ENCODE peak calls at places on chromosome 19, in six cellular contexts. C is heart right ventricle, G is left ventricle myocardium inferior, V is fibroblast of the aortic adventitia, I is mammary epithelial cell, H is HL-60. S is an unnamed sample.

GRCh38 chr19:33559996-33560395 is 38.4 kb upstream of the PEPD start:
- DNase-seq in C (no peak), G (no peak), H (no peak), I (no peak), V (no peak), S (no peak)

GRCh38 chr19:54209058-54209747 is 8.5 kb downstream of the RPS9 start:
- DNase-seq in I (no peak), G (no peak), C (no peak), V (no peak), H (no peak), S (peak)

GRCh38 chr19:18362934-18363542 is 22.6 kb downstream of the PGPEP1 start:
- DNase-seq in H (no peak), C (no peak), V (no peak), I (no peak), G (no peak), S (no peak)

GRCh38 chr19:48900477-48901452 is 653 bp downstream of the NUCB1 start:
- DNase-seq in I (peak), H (peak), C (no peak), G (no peak), V (peak), S (no peak)

GRCh38 chr19:49395581-49396407 is 7.7 kb downstream of the KASH5 start:
- DNase-seq in I (no peak), G (no peak), V (no peak), H (no peak), C (no peak), S (no peak)

GRCh38 chr19:50449236-50449899 is 16.7 kb downstream of the MYBPC2 start:
- DNase-seq in G (no peak), C (no peak), H (no peak), I (no peak), V (no peak), S (no peak)

GRCh38 chr19:1401138-1401888 is at the start of gene GAMT:
- DNase-seq in G (peak), C (peak), I (no peak), H (no peak), V (no peak), S (peak)

GRCh38 chr19:21143846-21144245 is 2.0 kb downstream of the ZNF431 start:
- DNase-seq in G (no peak), I (peak), V (no peak), C (no peak), H (no peak), S (no peak)

GRCh38 chr19:29287061-29287460 is 74.1 kb upstream of the UQCRFS1 start:
- DNase-seq in G (no peak), C (no peak), H (no peak), V (no peak), I (no peak), S (no peak)

GRCh38 chr19:28495046-28495445 is 717.9 kb downstream of the UQCRFS1 start:
- DNase-seq in C (no peak), H (no peak), I (no peak), V (peak), G (no peak), S (no peak)

GRCh38 chr19:38073806-38074685 is 150.0 kb downstream of the DPF1 start:
- DNase-seq in G (no peak), I (no peak), H (no peak), V (no peak), C (no peak), S (no peak)

GRCh38 chr19:19610376-19611240 is 7.9 kb downstream of the PBX4 start:
- DNase-seq in I (no peak), C (no peak), H (no peak), V (no peak), G (no peak), S (no peak)

GRCh38 chr19:52670046-52670445 is 31.9 kb upstream of the ZNF83 start:
- DNase-seq in I (peak), G (no peak), C (no peak), H (no peak), V (no peak), S (no peak)

GRCh38 chr19:10321874-10322835 is 6.3 kb upstream of the FDX2 start:
- DNase-seq in H (no peak), V (no peak), I (no peak), C (no peak), G (no peak), S (no peak)

GRCh38 chr19:47613165-47614146 is 4.5 kb downstream of the BICRA start:
- DNase-seq in H (no peak), V (peak), I (no peak), C (no peak), G (no peak), S (no peak)

GRCh38 chr19:33404916-33405315 is 31.4 kb downstream of the CEBPG start:
- DNase-seq in H (no peak), C (no peak), V (no peak), G (peak), I (no peak), S (no peak)

GRCh38 chr19:17605761-17606745 is 50.6 kb downstream of the COLGALT1 start:
- DNase-seq in V (peak), G (peak), H (peak), C (peak), I (peak), S (peak)

GRCh38 chr19:29550896-29551295 is 25.1 kb downstream of the VSTM2B start:
- DNase-seq in I (no peak), H (no peak), C (no peak), G (no peak), V (no peak), S (no peak)

DNA sequence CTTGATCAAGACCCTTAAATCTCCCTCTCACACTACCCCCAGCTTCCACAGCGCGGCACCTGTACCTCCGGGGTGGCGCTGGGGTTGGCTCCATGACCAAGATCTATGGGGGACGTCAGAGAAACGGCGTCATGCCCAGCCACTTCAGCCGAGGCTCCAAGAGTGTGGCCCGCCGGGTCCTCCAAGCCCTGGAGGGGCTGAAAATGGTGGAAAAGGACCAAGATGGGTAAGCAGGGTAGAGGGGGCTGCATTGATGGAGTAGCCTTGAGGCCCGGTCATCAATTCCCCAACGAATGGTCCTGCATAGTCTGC is 8.1 kb upstream of the CD79A start:
- DNase-seq in V (no peak), C (no peak), I (no peak), G (no peak), H (no peak), S (no peak)
- H3K4me3 ChIP-seq in V (no peak), C (no peak), I (no peak), G (no peak), H (no peak), S (no peak)

DNA sequence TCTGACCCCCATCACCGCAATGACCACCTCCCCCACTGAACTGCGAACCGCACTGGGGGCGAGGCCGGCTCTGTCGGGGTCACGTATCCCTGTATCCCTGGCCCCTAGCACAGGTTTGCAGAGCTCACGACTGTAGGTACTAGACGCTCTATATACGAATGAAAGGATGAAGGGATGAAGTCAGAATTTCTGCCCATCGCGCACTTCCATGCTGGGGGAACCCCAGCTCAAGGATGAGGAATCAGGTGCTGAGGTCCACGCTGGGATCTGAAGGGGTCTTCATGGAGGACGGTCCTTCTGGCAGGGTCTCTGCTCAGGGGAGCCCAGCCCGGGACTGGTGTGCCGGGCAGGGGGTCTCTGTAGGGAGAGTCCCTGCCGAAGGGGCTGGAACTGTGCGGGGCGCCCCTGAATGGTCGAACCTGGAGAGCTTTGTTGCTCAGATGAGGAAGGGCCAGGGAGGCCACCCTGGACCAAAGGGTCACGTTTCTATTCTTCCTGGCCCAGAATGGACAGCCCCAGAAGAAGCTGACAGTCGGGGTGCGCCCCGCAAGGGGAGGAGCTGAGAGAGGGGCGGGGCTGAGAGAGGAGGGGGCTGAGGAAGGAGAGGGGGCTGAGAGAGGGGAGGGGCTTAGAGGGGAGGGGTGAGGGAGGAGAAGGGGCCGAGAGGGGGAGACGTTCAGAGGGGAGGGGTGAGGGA is 37.9 kb upstream of the SEMA6B start:
- DNase-seq in I (no peak), H (no peak), V (no peak), C (no peak), G (no peak), S (no peak)
- H3K4me3 ChIP-seq in I (no peak), H (no peak), V (no peak), C (no peak), G (peak), S (no peak)

GRCh38 chr19:55230329-55230728 is 1.8 kb upstream of the TMEM86B start:
- DNase-seq in V (no peak), H (no peak), I (no peak), C (no peak), G (no peak), S (no peak)

GRCh38 chr19:55230780-55231179 is 2.2 kb upstream of the TMEM86B start:
- DNase-seq in H (no peak), I (no peak), C (no peak), V (no peak), G (no peak), S (no peak)

GRCh38 chr19:55228403-55229031 is at the start of gene TMEM86B:
- DNase-seq in H (no peak), C (no peak), G (no peak), V (no peak), I (no peak), S (no peak)

GRCh38 chr19:55229145-55229788 is 704 bp upstream of the TMEM86B start:
- DNase-seq in V (no peak), H (no peak), G (no peak), I (no peak), C (no peak), S (no peak)

GRCh38 chr19:55229789-55230182 is 1.2 kb upstream of the TMEM86B start:
- DNase-seq in G (no peak), H (no peak), C (no peak), I (no peak), V (no peak), S (no peak)
- H3K4me3 ChIP-seq in G (no peak), H (no peak), C (no peak), I (no peak), V (no peak), S (no peak)

GRCh38 chr19:35311901-35312665 is 16.9 kb upstream of the CD22 start:
- DNase-seq in V (no peak), H (no peak), G (no peak), C (no peak), I (no peak), S (no peak)

GRCh38 chr19:35315883-35316282 is 13.1 kb upstream of the CD22 start:
- DNase-seq in I (no peak), G (no peak), C (no peak), H (no peak), V (no peak), S (no peak)

GRCh38 chr19:35314858-35315470 is 14.0 kb upstream of the CD22 start:
- DNase-seq in H (no peak), I (no peak), V (no peak), G (no peak), C (no peak), S (no peak)

GRCh38 chr19:35314031-35314430 is 15.0 kb upstream of the CD22 start:
- DNase-seq in G (no peak), I (no peak), H (no peak), V (no peak), C (no peak), S (no peak)

DNA sequence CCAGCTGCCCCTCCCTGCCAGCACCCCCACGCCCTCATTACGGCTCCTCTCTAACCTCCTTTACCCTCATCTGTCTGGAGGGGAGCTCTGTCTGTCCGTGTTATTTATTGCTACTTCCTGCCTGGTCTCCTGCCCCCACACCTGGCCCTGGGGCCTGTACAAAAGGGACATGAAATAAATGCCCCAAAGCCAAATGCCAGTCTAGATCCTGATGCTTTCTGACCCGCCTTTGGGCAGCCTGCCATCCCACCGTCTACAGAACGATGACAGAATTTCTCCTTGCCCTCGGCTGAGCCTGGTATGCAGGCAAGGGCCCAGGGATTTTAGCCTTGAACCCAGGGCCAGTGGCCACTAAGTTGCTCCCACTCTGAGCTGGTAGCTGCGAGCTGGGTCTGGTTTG is 15.4 kb upstream of the CD22 start:
- DNase-seq in G (no peak), H (no peak), I (no peak), C (no peak), V (no peak), S (no peak)
- H3K4me3 ChIP-seq in G (no peak), H (no peak), I (no peak), C (no peak), V (no peak), S (no peak)

GRCh38 chr19:12685831-12686230 is 2.0 kb upstream of the GNG14 start:
- DNase-seq in G (no peak), C (no peak), H (no peak), I (no peak), V (no peak), S (no peak)

GRCh38 chr19:12680034-12680433 is 1.6 kb downstream of the DHPS start:
- DNase-seq in G (no peak), H (no peak), I (no peak), V (no peak), C (no peak), S (no peak)

GRCh38 chr19:12676384-12676792 is 5.3 kb downstream of the DHPS start:
- DNase-seq in I (peak), H (peak), C (peak), G (peak), V (peak), S (peak)

GRCh38 chr19:12676928-12677327 is 4.8 kb downstream of the DHPS start:
- DNase-seq in H (no peak), G (no peak), I (no peak), C (no peak), V (no peak), S (no peak)

GRCh38 chr19:12681074-12681987 is at the start of gene DHPS:
- DNase-seq in C (peak), H (peak), I (peak), G (peak), V (peak), S (peak)
- H3K4me3 ChIP-seq in C (peak), H (peak), I (peak), G (peak), V (peak), S (peak)

S was measured in GM06990.